ENCODE peak calls at places on chromosomes 11 and 22, in four cellular contexts. J is thyroid gland, P is cardiac muscle cell, Y is choroid plexus epithelial cell. C is an unnamed sample.

GRCh38 chr11:33842236-33842915 is 49.5 kb downstream of the LMO2 start:
- DNase-seq in J (no peak), Y (no peak), P (no peak), C (no peak)

GRCh38 chr11:69398529-69399492 is 82.7 kb upstream of the LINC01488 start:
- DNase-seq in P (no peak), J (peak; percentile 58), Y (peak; percentile 21), C (peak; percentile 9)

GRCh38 chr11:130212431-130212961 is 52.9 kb downstream of the ST14 start:
- DNase-seq in J (peak; percentile 5), P (no peak), Y (no peak), C (no peak)

GRCh38 chr11:104529916-104530315 is 366.0 kb upstream of the PDGFD start:
- DNase-seq in J (no peak), Y (no peak), P (no peak), C (no peak)

GRCh38 chr22:33569547-33569946 is 350.7 kb downstream of the LARGE1 start:
- DNase-seq in J (no peak), Y (no peak), P (no peak), C (no peak)

GRCh38 chr11:115276799-115277198 is 227.4 kb downstream of the CADM1 start:
- DNase-seq in J (no peak), Y (no peak), P (no peak), C (no peak)

GRCh38 chr11:49851511-49851910 is 100.7 kb upstream of the OR4C13 start:
- DNase-seq in Y (no peak), P (no peak), J (no peak), C (no peak)

GRCh38 chr11:102306048-102306575 is 11.2 kb upstream of the BIRC3 start:
- DNase-seq in P (no peak), Y (no peak), J (no peak), C (no peak)

GRCh38 chr11:124843616-124843910 is 21.7 kb upstream of the ROBO3 start:
- DNase-seq in P (no peak), Y (no peak), J (no peak), C (no peak)

GRCh38 chr22:35633520-35633919 is 14.7 kb upstream of the APOL6 start:
- DNase-seq in Y (no peak), P (no peak), J (no peak), C (no peak)

GRCh38 chr11:653837-654236 is 16.8 kb downstream of the DRD4 start:
- DNase-seq in P (no peak), Y (no peak), J (no peak), C (no peak)

GRCh38 chr22:42356547-42356946 is 75.7 kb downstream of the NFAM1 start:
- DNase-seq in P (no peak), Y (no peak), J (no peak), C (no peak)

GRCh38 chr11:117378966-117379865 is 51.6 kb downstream of the CEP164 start:
- DNase-seq in P (no peak), J (no peak), Y (no peak), C (no peak)

GRCh38 chr22:18154821-18155390 is 4.9 kb downstream of the USP18 start:
- DNase-seq in Y (no peak), P (no peak), J (no peak), C (no peak)

GRCh38 chr11:78742430-78742829 is 167.8 kb upstream of the NARS2 start:
- DNase-seq in P (no peak), J (peak; percentile 98), Y (no peak), C (no peak)

GRCh38 chr11:93389737-93390136 is 59.2 kb downstream of the DEUP1 start:
- DNase-seq in Y (no peak), J (no peak), P (no peak), C (no peak)

GRCh38 chr22:38946771-38947170 is 10.6 kb upstream of the APOBEC3A start:
- DNase-seq in Y (no peak), J (no peak), P (no peak), C (no peak)

GRCh38 chr11:96015911-96016565 is 92.1 kb upstream of the MTMR2 start:
- DNase-seq in J (no peak), Y (no peak), P (no peak), C (no peak)

GRCh38 chr11:130915556-130916237 is 582 bp downstream of the SNX19 start:
- DNase-seq in J (no peak), P (no peak), Y (no peak), C (no peak)

DNA sequence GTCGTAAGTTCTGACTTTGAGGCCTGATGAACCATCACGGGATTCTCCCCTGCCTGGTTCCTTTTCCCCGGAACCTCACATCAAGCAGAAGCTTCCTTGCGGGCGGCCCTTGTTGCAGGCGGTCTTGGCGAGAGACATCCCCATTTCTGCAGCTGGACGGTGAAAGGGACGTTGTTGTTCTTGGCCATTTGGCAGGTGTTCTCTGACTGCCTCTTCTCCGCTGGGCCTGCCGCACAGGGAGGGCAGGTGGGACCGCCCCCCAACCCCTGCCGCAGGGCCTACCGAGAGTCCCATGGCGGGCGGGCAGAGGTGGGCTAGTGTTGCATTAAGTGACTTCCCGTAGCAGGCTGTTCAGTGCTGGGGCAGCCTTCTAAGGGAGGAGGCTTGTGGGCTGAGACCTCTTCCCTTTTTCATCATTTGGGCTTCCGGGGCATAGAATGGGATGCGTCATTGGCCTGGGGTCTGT is 26.9 kb upstream of the GRAMD4 start:
- DNase-seq in J (no peak), P (no peak), Y (no peak), C (no peak)
- H3K4me3 ChIP-seq in J (no peak overlapping the region), P (no peak overlapping the region), Y (no peak overlapping the region), C (no peak overlapping the region)

DNA sequence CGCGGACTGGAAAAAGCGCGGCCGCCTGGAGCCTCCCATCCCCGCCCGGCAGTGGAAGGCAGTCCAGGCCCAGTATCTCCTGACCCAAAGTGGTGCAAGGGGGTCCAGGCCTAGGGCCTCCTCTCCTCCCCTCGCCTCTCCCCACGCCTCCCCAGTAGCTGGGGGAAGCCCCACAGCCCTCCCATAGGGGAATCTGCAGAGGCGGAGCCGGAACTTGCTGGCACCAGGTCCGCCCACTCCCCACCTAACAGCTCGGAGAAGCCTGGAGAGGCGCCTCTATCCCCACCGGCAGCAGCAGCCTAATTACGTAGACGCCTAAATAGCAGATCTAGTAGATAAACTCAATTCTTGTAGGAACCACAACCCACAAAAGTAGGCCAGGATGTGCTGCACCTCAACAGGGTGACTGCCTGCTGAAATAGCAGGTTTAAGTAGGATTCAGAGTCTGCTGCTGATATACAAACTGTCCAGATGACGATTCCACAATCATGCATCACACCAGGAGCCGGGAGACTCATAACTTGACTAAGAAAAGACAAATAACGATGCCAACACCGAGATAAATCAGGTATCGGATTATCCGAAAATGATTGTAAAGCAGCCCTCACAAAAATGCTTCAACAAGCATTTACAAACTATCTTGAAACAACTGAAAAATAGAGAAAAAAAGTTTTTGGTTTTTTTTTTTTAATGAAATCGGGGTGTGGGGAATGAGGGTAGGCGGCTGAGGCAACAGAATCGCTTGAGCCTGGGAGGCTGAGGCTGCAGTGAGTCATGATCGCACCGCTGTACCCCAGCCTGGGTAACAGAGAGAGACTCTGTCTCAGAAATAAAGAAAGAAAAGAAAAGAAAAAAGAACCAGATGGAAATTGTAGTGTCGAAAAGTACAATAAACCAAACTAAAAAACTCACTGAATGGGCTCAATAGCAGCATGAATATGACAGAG is 11.4 kb upstream of the BRD1 start:
- DNase-seq in P (no peak), J (no peak), Y (peak; percentile 20), C (no peak)
- H3K4me3 ChIP-seq in P (no peak overlapping the region), J (no peak overlapping the region), Y (no peak overlapping the region), C (no peak overlapping the region)

GRCh38 chr11:112841719-112842118 is 119.5 kb upstream of the NCAM1 start:
- DNase-seq in P (no peak), Y (no peak), J (no peak), C (no peak)

GRCh38 chr11:112834277-112834755 is 126.9 kb upstream of the NCAM1 start:
- DNase-seq in P (no peak), Y (no peak), J (peak; percentile 97), C (no peak)

GRCh38 chr11:112839051-112839450 is 122.2 kb upstream of the NCAM1 start:
- DNase-seq in Y (no peak), P (no peak), J (no peak), C (no peak)

GRCh38 chr11:112835556-112835955 is 125.7 kb upstream of the NCAM1 start:
- DNase-seq in J (no peak), Y (no peak), P (no peak), C (no peak)

DNA sequence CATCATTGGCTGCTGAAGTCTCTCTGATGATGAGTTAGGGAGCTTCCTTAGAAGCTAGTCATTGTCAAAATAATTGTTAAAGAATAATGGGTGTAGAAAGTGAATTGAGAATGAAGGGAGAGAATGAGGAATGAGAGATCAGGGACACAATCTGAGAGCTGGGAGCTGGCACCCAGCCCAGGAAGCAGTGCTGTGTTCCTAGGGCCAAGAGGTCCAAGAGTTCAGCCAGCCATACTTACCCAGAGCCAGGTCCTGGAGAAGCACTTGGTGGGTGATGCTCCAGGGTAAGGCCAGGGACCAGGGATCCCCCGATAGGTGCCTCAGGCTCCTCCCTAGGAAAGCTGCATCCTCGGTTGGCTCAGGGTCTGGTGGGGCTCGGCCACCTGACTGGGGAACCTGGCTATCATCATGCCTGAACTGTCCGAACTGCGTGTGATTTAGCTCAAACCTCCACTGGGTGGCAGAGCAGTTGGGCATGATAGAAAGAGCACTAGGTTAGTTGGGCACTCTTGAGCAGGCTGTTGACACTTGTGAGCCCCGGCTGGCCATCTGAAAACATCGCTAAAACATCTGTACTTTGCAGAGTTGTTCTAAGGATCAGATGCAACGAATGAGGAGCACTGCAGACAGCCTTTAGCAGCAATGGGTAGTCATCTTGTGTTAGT is 123.9 kb upstream of the NCAM1 start:
- DNase-seq in J (peak; percentile 53), P (no peak), Y (peak; percentile 2), C (no peak)
- H3K4me3 ChIP-seq in J (no peak overlapping the region), P (no peak overlapping the region), Y (no peak overlapping the region), C (no peak overlapping the region)

GRCh38 chr11:83132191-83132590 is 24.7 kb upstream of the PCF11 start:
- DNase-seq in Y (no peak), J (no peak), P (no peak), C (no peak)
- H3K4me3 ChIP-seq in Y (no peak overlapping the region), J (no peak overlapping the region), P (no peak overlapping the region), C (no peak overlapping the region)

GRCh38 chr11:62857541-62857982 is 18.2 kb upstream of the WDR74 start:
- DNase-seq in P (no peak), Y (no peak), J (no peak), C (no peak)

GRCh38 chr11:62856333-62856910 is 17.0 kb upstream of the WDR74 start:
- DNase-seq in P (no peak), Y (no peak), J (no peak), C (no peak)

GRCh38 chr11:62860835-62861563 is 19.7 kb upstream of the SLC3A2 start:
- DNase-seq in Y (no peak), J (no peak), P (no peak), C (no peak)

GRCh38 chr11:62855571-62856332 is 16.4 kb upstream of the WDR74 start:
- DNase-seq in J (peak; percentile 95), P (peak; percentile 98), Y (peak; percentile 99), C (peak; percentile 96)

GRCh38 chr11:62858201-62858600 is 18.8 kb upstream of the WDR74 start:
- DNase-seq in J (no peak), Y (no peak), P (no peak), C (no peak)
- H3K4me3 ChIP-seq in J (no peak overlapping the region), Y (no peak overlapping the region), P (no peak overlapping the region), C (no peak overlapping the region)

DNA sequence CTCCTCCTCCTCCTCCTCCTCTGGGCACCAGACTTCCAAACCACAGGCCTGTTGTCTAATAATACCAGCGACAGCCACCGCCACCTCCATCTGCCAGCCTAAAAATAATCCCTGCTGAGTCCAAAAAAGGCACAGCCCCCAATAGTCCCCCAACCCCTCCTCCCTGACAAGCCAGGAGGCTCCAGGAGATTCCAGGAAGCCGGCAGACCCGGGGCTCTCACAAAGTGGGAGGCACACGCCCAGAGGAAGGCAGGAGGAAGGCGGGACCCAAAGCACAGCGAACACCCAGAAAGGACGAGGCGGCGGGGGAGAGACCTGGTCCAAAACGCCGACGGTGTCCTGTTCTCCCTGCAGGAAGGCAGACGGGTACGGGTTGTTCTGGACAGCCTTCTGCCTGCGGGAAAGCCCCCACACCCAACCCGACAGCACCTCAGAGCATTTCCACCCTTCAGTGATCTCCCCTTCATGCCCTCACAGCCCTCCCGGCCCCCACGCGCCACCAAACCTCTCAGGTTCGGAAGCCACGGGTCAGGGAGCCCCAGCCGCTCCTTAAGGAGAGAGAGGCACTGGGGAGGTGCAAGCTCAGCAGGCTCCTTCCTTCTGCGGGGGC is 5.8 kb downstream of the IGSF9B start:
- DNase-seq in J (peak; percentile 63), P (no peak), Y (no peak), C (no peak)
- H3K4me3 ChIP-seq in J (no peak overlapping the region), P (no peak overlapping the region), Y (no peak overlapping the region), C (no peak overlapping the region)

C was measured in brain microvascular endothelial cell.